ENCODE peak calls at places on chromosomes 16 and 17, in eight cellular contexts. B is CD4-positive, alpha-beta T cell; R is stimulated activated CD4-positive, alpha-beta T cell treated with anti-CD3 and anti-CD28 coated beads, Interleukin-1b, Interleukin-23, amount 100 ng/mL, for 24 hours; K is RPMI7951; M is bronchial epithelial cell; V is NCI-H1092; W is activated CD4-positive, alpha-beta T cell treated with anti-CD3 and anti-CD28 coated beads for 48 hours; U is activated CD8-positive, alpha-beta memory T cell treated with anti-CD3 and anti-CD28 coated beads for 24 hours. Y is an unnamed sample.

GRCh38 chr16:85850344-85850880 is 48.5 kb upstream of the IRF8 start:
- DNase-seq in M (no peak), B (no peak), W (no peak), U (no peak), R (no peak), V (no peak), K (no peak), Y (no peak)

GRCh38 chr17:32318071-32318470 is 23.9 kb downstream of the C17orf75 start:
- DNase-seq in V (no peak), K (no peak), M (no peak), R (no peak), W (no peak), B (no peak), U (no peak), Y (no peak)

GRCh38 chr16:11342021-11342855 is 3.0 kb upstream of the RMI2 start:
- DNase-seq in R (no peak), K (no peak), W (peak), B (no peak), U (no peak), M (peak), V (no peak), Y (no peak)

GRCh38 chr17:78383725-78384471 is 5.4 kb downstream of the PGS1 start:
- DNase-seq in V (no peak), U (peak), W (peak), M (peak), R (peak), K (peak), B (no peak), Y (peak)

GRCh38 chr17:42639484-42640474 is 19.3 kb upstream of the TUBG2 start:
- DNase-seq in W (no peak), M (no peak), B (no peak), V (no peak), U (no peak), K (no peak), R (no peak), Y (no peak)

GRCh38 chr17:2371183-2372130 is 29.4 kb downstream of the MNT start:
- DNase-seq in R (no peak), B (no peak), W (no peak), K (no peak), M (no peak), V (no peak), U (no peak), Y (no peak)

GRCh38 chr16:83301966-83302365 is 505.8 kb upstream of the HSBP1 start:
- DNase-seq in B (no peak), V (no peak), M (no peak), U (no peak), R (no peak), W (no peak), K (no peak), Y (peak)

GRCh38 chr16:9134739-9135138 is 43.3 kb downstream of the HAPSTR1 start:
- DNase-seq in W (peak), R (peak), V (peak), B (peak), U (peak), K (peak), M (no peak), Y (peak)

GRCh38 chr17:18059283-18059682 is 20.1 kb downstream of the GID4 start:
- DNase-seq in W (no peak), U (no peak), K (no peak), M (peak), B (no peak), V (no peak), R (no peak), Y (no peak)

GRCh38 chr16:72013389-72013788 is 4.8 kb downstream of the DHODH start:
- DNase-seq in V (no peak), U (no peak), R (no peak), K (peak), W (peak), M (peak), B (no peak), Y (peak)

GRCh38 chr17:82477934-82478333 is 19.4 kb downstream of the NARF start:
- DNase-seq in W (no peak), R (no peak), B (no peak), U (no peak), V (no peak), K (no peak), M (no peak), Y (peak)

GRCh38 chr17:52532373-52532772 is 373.9 kb upstream of the CA10 start:
- DNase-seq in M (no peak), K (no peak), R (no peak), V (no peak), W (no peak), B (no peak), U (no peak), Y (no peak)

Y was measured in myocyte.